ENCODE peak calls at places on chromosome 20, in six cellular contexts. One of them, this sample, is unnamed.

GRCh38 chr20:37976862-37977261 is 56.4 kb downstream of the TTI1 start:
- DNase-seq in transverse colon: no peak
- DNase-seq in brain microvascular endothelial cell: no peak
- DNase-seq in stomach: no peak
- DNase-seq in lower lobe of right lung: no peak
- DNase-seq in cardiac muscle cell: no peak
- DNase-seq in this sample: no peak

GRCh38 chr20:63057133-63058117 is 50.7 kb upstream of the BHLHE23 start:
- DNase-seq in transverse colon: no peak
- DNase-seq in brain microvascular endothelial cell: no peak
- DNase-seq in stomach: no peak
- DNase-seq in lower lobe of right lung: no peak
- DNase-seq in cardiac muscle cell: peak; percentile 14
- DNase-seq in this sample: no peak

GRCh38 chr20:2535711-2536561 is 437 bp upstream of the TMC2 start:
- DNase-seq in transverse colon: no peak
- DNase-seq in brain microvascular endothelial cell: no peak
- DNase-seq in stomach: no peak
- DNase-seq in lower lobe of right lung: no peak
- DNase-seq in cardiac muscle cell: no peak
- DNase-seq in this sample: no peak

GRCh38 chr20:51631011-51631950 is 88.8 kb upstream of the NFATC2 start:
- DNase-seq in transverse colon: peak; percentile 49
- DNase-seq in brain microvascular endothelial cell: peak; percentile 99
- DNase-seq in stomach: no peak
- DNase-seq in lower lobe of right lung: no peak
- DNase-seq in cardiac muscle cell: peak; percentile 99
- DNase-seq in this sample: peak; percentile 40

GRCh38 chr20:36415475-36416002 is 109.4 kb downstream of the DLGAP4 start:
- DNase-seq in transverse colon: no peak
- DNase-seq in brain microvascular endothelial cell: no peak
- DNase-seq in stomach: no peak
- DNase-seq in lower lobe of right lung: no peak
- DNase-seq in cardiac muscle cell: no peak
- DNase-seq in this sample: no peak

GRCh38 chr20:50634191-50634590 is 57.2 kb downstream of the RIPOR3 start:
- DNase-seq in transverse colon: no peak
- DNase-seq in brain microvascular endothelial cell: no peak
- DNase-seq in stomach: no peak
- DNase-seq in lower lobe of right lung: no peak
- DNase-seq in cardiac muscle cell: no peak
- DNase-seq in this sample: no peak

GRCh38 chr20:14566505-14566904 is 229.1 kb upstream of the FLRT3 start:
- DNase-seq in transverse colon: no peak
- DNase-seq in brain microvascular endothelial cell: no peak
- DNase-seq in stomach: no peak
- DNase-seq in lower lobe of right lung: no peak
- DNase-seq in cardiac muscle cell: peak; percentile 1
- DNase-seq in this sample: no peak

GRCh38 chr20:45306431-45306982 is at the start of gene RBPJL:
- DNase-seq in transverse colon: no peak
- DNase-seq in brain microvascular endothelial cell: no peak
- DNase-seq in stomach: no peak
- DNase-seq in lower lobe of right lung: no peak
- DNase-seq in cardiac muscle cell: peak; percentile 14
- DNase-seq in this sample: no peak

GRCh38 chr20:63253438-63254236 is 626 bp downstream of the NKAIN4 start:
- DNase-seq in transverse colon: no peak
- DNase-seq in brain microvascular endothelial cell: no peak
- DNase-seq in stomach: no peak
- DNase-seq in lower lobe of right lung: no peak
- DNase-seq in cardiac muscle cell: no peak
- DNase-seq in this sample: no peak

GRCh38 chr20:33474097-33474846 is 15.6 kb upstream of the CBFA2T2 start:
- DNase-seq in transverse colon: no peak
- DNase-seq in brain microvascular endothelial cell: no peak
- DNase-seq in stomach: no peak
- DNase-seq in lower lobe of right lung: no peak
- DNase-seq in cardiac muscle cell: peak; percentile 20
- DNase-seq in this sample: no peak

GRCh38 chr20:45181639-45182038 is 6.9 kb downstream of the PI3 start:
- DNase-seq in transverse colon: no peak
- DNase-seq in brain microvascular endothelial cell: no peak
- DNase-seq in stomach: no peak
- DNase-seq in lower lobe of right lung: no peak
- DNase-seq in cardiac muscle cell: no peak
- DNase-seq in this sample: no peak

GRCh38 chr20:856361-856775 is 22.9 kb downstream of the FAM110A start:
- DNase-seq in transverse colon: no peak
- DNase-seq in brain microvascular endothelial cell: peak; percentile 22
- DNase-seq in stomach: no peak
- DNase-seq in lower lobe of right lung: peak; percentile 60
- DNase-seq in cardiac muscle cell: peak; percentile 73
- DNase-seq in this sample: no peak

GRCh38 chr20:5835234-5835845 is 85.1 kb downstream of the SHLD1 start:
- DNase-seq in transverse colon: no peak
- DNase-seq in brain microvascular endothelial cell: peak; percentile 52
- DNase-seq in stomach: no peak
- DNase-seq in lower lobe of right lung: no peak
- DNase-seq in cardiac muscle cell: peak; percentile 60
- DNase-seq in this sample: peak; percentile 22

GRCh38 chr20:23874747-23875146 is 4.8 kb downstream of the CST5 start:
- DNase-seq in transverse colon: no peak
- DNase-seq in brain microvascular endothelial cell: no peak
- DNase-seq in stomach: no peak
- DNase-seq in lower lobe of right lung: no peak
- DNase-seq in cardiac muscle cell: no peak
- DNase-seq in this sample: no peak

GRCh38 chr20:51067792-51068191 is 44.9 kb upstream of the KCNG1 start:
- DNase-seq in transverse colon: no peak
- DNase-seq in brain microvascular endothelial cell: no peak
- DNase-seq in stomach: no peak
- DNase-seq in lower lobe of right lung: no peak
- DNase-seq in cardiac muscle cell: peak; percentile 45
- DNase-seq in this sample: no peak

DNA sequence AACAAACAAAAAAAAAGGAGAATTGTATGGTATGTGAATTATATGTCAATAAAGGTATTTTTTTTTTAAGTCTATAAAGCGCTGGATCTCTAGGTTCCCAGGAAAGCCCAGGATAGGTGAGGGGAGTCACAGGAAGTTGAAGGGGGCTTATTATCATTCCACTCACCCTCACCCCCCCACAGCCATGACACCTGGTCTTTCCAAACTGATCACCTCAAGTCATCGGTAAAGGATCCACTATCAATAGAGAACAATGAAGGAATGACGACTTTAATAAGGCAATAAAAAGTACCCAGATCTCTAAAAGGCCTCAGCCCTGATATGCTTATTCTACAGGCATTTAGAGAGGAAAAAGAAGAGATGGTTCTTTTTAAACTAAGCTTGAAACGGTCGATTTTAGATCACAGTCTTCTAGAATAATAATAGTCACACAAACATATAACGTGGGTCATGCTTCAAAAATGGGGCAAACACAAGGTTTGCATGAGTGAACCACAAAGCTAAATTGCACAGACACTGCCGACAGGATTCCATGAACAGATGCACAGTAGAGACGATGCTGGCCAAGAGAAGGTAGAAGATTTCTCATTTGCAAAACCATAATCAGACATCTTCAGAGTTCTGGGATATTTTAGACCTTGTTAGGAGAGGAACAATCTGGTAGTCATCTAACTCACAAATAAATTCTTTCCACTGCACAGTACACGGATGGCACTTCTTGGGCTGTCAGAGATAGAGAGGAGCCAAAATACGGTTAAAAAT is 21.1 kb downstream of the ZMYND8 start:
- DNase-seq in transverse colon: no peak
- DNase-seq in brain microvascular endothelial cell: no peak
- DNase-seq in stomach: no peak
- DNase-seq in lower lobe of right lung: no peak
- DNase-seq in cardiac muscle cell: no peak
- DNase-seq in this sample: no peak
- H3K27ac ChIP-seq in transverse colon: peak overlapping the region; percentile 90
- H3K27ac ChIP-seq in brain microvascular endothelial cell: peak overlapping the region; percentile 93
- H3K27ac ChIP-seq in stomach: peak overlapping the region; percentile 61
- H3K27ac ChIP-seq in lower lobe of right lung: peak overlapping the region; percentile 71
- H3K27ac ChIP-seq in cardiac muscle cell: peak overlapping the region; percentile 38
- H3K27ac ChIP-seq in this sample: peak overlapping the region; percentile 81

GRCh38 chr20:53748176-53748575 is 154.5 kb upstream of the ZNF217 start:
- DNase-seq in transverse colon: peak; percentile 31
- DNase-seq in brain microvascular endothelial cell: no peak
- DNase-seq in stomach: no peak
- DNase-seq in lower lobe of right lung: no peak
- DNase-seq in cardiac muscle cell: no peak
- DNase-seq in this sample: no peak
- TF ChIP-seq CTCF in transverse colon: no peak
- TF ChIP-seq CTCF in brain microvascular endothelial cell: no peak
- TF ChIP-seq CTCF in stomach: no peak
- TF ChIP-seq CTCF in lower lobe of right lung: no peak
- TF ChIP-seq CTCF in cardiac muscle cell: no peak
- TF ChIP-seq CTCF in this sample: no peak

GRCh38 chr20:48157970-48158369 is 372.7 kb upstream of the SULF2 start:
- DNase-seq in transverse colon: no peak
- DNase-seq in brain microvascular endothelial cell: no peak
- DNase-seq in stomach: no peak
- DNase-seq in lower lobe of right lung: no peak
- DNase-seq in cardiac muscle cell: peak; percentile 70
- DNase-seq in this sample: no peak
- H3K27ac ChIP-seq in transverse colon: no peak overlapping the region
- H3K27ac ChIP-seq in brain microvascular endothelial cell: no peak overlapping the region
- H3K27ac ChIP-seq in stomach: no peak overlapping the region
- H3K27ac ChIP-seq in lower lobe of right lung: no peak overlapping the region
- H3K27ac ChIP-seq in cardiac muscle cell: no peak overlapping the region
- H3K27ac ChIP-seq in this sample: no peak overlapping the region

GRCh38 chr20:58636396-58636982 is 14.6 kb upstream of the STX16 start:
- DNase-seq in transverse colon: no peak
- DNase-seq in brain microvascular endothelial cell: no peak
- DNase-seq in stomach: no peak
- DNase-seq in lower lobe of right lung: no peak
- DNase-seq in cardiac muscle cell: no peak
- DNase-seq in this sample: no peak

GRCh38 chr20:58634818-58635665 is 16.0 kb upstream of the STX16 start:
- DNase-seq in transverse colon: no peak
- DNase-seq in brain microvascular endothelial cell: no peak
- DNase-seq in stomach: no peak
- DNase-seq in lower lobe of right lung: no peak
- DNase-seq in cardiac muscle cell: no peak
- DNase-seq in this sample: no peak

GRCh38 chr20:58637466-58638198 is 13.5 kb upstream of the STX16 start:
- DNase-seq in transverse colon: no peak
- DNase-seq in brain microvascular endothelial cell: no peak
- DNase-seq in stomach: no peak
- DNase-seq in lower lobe of right lung: no peak
- DNase-seq in cardiac muscle cell: no peak
- DNase-seq in this sample: no peak

GRCh38 chr20:58638467-58639181 is 12.5 kb upstream of the STX16 start:
- DNase-seq in transverse colon: no peak
- DNase-seq in brain microvascular endothelial cell: no peak
- DNase-seq in stomach: no peak
- DNase-seq in lower lobe of right lung: no peak
- DNase-seq in cardiac muscle cell: no peak
- DNase-seq in this sample: no peak

GRCh38 chr20:58636983-58637421 is 14.1 kb upstream of the STX16 start:
- DNase-seq in transverse colon: no peak
- DNase-seq in brain microvascular endothelial cell: no peak
- DNase-seq in stomach: no peak
- DNase-seq in lower lobe of right lung: no peak
- DNase-seq in cardiac muscle cell: no peak
- DNase-seq in this sample: no peak
- TF ChIP-seq CTCF in transverse colon: no peak
- TF ChIP-seq CTCF in brain microvascular endothelial cell: peak; percentile 58
- TF ChIP-seq CTCF in stomach: no peak
- TF ChIP-seq CTCF in lower lobe of right lung: no peak
- TF ChIP-seq CTCF in cardiac muscle cell: peak; percentile 17
- TF ChIP-seq CTCF in this sample: peak; percentile 12

GRCh38 chr20:4697874-4698221 is 23.9 kb upstream of the PRND start:
- DNase-seq in transverse colon: no peak
- DNase-seq in brain microvascular endothelial cell: no peak
- DNase-seq in stomach: no peak
- DNase-seq in lower lobe of right lung: no peak
- DNase-seq in cardiac muscle cell: no peak
- DNase-seq in this sample: no peak

GRCh38 chr20:4703281-4703676 is 18.4 kb upstream of the PRND start:
- DNase-seq in transverse colon: no peak
- DNase-seq in brain microvascular endothelial cell: no peak
- DNase-seq in stomach: no peak
- DNase-seq in lower lobe of right lung: no peak
- DNase-seq in cardiac muscle cell: no peak
- DNase-seq in this sample: no peak

GRCh38 chr20:4699957-4700356 is 21.8 kb upstream of the PRND start:
- DNase-seq in transverse colon: no peak
- DNase-seq in brain microvascular endothelial cell: no peak
- DNase-seq in stomach: no peak
- DNase-seq in lower lobe of right lung: no peak
- DNase-seq in cardiac muscle cell: no peak
- DNase-seq in this sample: no peak

GRCh38 chr20:4699216-4699615 is 22.5 kb upstream of the PRND start:
- DNase-seq in transverse colon: no peak
- DNase-seq in brain microvascular endothelial cell: no peak
- DNase-seq in stomach: no peak
- DNase-seq in lower lobe of right lung: no peak
- DNase-seq in cardiac muscle cell: no peak
- DNase-seq in this sample: no peak

DNA sequence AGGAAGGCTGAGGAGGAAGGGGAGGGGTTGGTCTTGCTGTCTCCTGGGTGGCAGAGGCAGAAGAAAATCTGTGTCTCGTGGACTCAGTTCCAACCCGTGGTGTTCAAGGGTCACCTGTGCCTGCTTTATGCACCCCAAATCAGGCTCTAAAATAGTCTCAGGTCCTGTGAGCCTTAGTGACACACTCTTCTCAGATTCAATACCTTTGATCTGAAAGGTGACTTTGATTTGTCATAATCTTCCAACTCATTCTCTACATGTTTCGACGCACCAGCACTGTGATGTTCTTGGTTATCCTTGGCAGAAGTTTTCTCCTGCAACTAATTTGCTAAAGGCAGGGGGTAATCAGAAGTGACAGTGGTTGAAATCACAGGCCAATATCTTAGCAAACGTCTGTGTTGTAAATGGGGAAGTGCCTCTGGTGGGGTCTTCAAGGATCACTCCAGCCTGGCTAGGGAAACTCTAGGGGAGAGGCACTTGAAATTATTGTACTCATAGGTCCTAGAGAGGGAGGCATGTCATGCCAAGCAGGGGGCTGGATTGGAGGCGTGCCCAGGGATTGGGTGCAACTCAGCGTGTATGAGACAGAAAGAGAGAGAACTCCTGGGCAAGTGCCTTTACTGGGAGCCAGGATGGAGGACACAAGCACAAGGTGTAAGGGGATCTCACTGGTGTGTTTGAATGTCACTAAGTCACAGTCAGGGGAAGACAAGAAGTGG is 19.0 kb upstream of the PRND start:
- DNase-seq in transverse colon: no peak
- DNase-seq in brain microvascular endothelial cell: no peak
- DNase-seq in stomach: no peak
- DNase-seq in lower lobe of right lung: no peak
- DNase-seq in cardiac muscle cell: no peak
- DNase-seq in this sample: no peak
- H3K27ac ChIP-seq in transverse colon: no peak overlapping the region
- H3K27ac ChIP-seq in brain microvascular endothelial cell: no peak overlapping the region
- H3K27ac ChIP-seq in stomach: no peak overlapping the region
- H3K27ac ChIP-seq in lower lobe of right lung: no peak overlapping the region
- H3K27ac ChIP-seq in cardiac muscle cell: no peak overlapping the region
- H3K27ac ChIP-seq in this sample: no peak overlapping the region